ENCODE peak calls at places on chromosomes 12 and 14, in ten cellular contexts. A, Z, R, X, L, H, Y, M, I and U are unnamed samples.

GRCh38 chr12:124232654-124232987 is 62.3 kb upstream of the RFLNA start:
- DNase-seq in A (no peak), Z (no peak), R (peak; percentile 34), X (no peak), L (no peak), H (no peak), Y (no peak), M (no peak), I (no peak), U (no peak)

GRCh38 chr12:43349863-43350262 is 202.1 kb downstream of the ADAMTS20 start:
- DNase-seq in A (no peak), Z (peak; percentile 62), R (peak; percentile 28), X (peak; percentile 14), L (peak; percentile 43), H (no peak), Y (peak; percentile 20), M (no peak), I (peak; percentile 31), U (no peak)

GRCh38 chr14:55129428-55130193 is 559 bp downstream of the LGALS3 start:
- DNase-seq in A (peak; percentile 82), Z (peak; percentile 84), R (peak; percentile 75), X (peak; percentile 72), L (peak; percentile 59), H (no peak), Y (peak; percentile 47), M (no peak), I (peak; percentile 74), U (no peak)

GRCh38 chr12:64261813-64262212 is 39.7 kb upstream of the KICS2 start:
- DNase-seq in A (no peak), Z (no peak), R (no peak), X (no peak), L (no peak), H (no peak), Y (no peak), M (no peak), I (no peak), U (no peak)

GRCh38 chr14:64718762-64719161 is 14.5 kb downstream of the PLEKHG3 start:
- DNase-seq in A (peak; percentile 29), Z (no peak), R (no peak), X (no peak), L (no peak), H (no peak), Y (no peak), M (no peak), I (no peak), U (peak; percentile 70)

GRCh38 chr12:2856901-2857495 is at the start of gene TEX52:
- DNase-seq in A (no peak), Z (no peak), R (no peak), X (peak; percentile 57), L (no peak), H (no peak), Y (no peak), M (no peak), I (no peak), U (no peak)

GRCh38 chr14:24913746-24914145 is 136.2 kb downstream of the STXBP6 start:
- DNase-seq in A (no peak), Z (no peak), R (no peak), X (no peak), L (no peak), H (no peak), Y (no peak), M (no peak), I (no peak), U (no peak)

GRCh38 chr12:120832712-120833111 is 71.4 kb downstream of the SPPL3 start:
- DNase-seq in A (no peak), Z (no peak), R (no peak), X (no peak), L (no peak), H (no peak), Y (no peak), M (no peak), I (no peak), U (no peak)

GRCh38 chr14:66009104-66009503 is 477.1 kb upstream of the CCDC196 start:
- DNase-seq in A (no peak), Z (peak; percentile 55), R (peak; percentile 97), X (peak; percentile 79), L (peak; percentile 41), H (peak; percentile 46), Y (peak; percentile 83), M (no peak), I (peak; percentile 12), U (no peak)

GRCh38 chr12:108425238-108425795 is 86.2 kb upstream of the CMKLR1 start:
- DNase-seq in A (no peak), Z (no peak), R (peak; percentile 13), X (no peak), L (no peak), H (no peak), Y (no peak), M (no peak), I (no peak), U (no peak)

GRCh38 chr12:58888131-58888783 is 32.0 kb downstream of the LRIG3 start:
- DNase-seq in A (no peak), Z (no peak), R (peak; percentile 91), X (peak; percentile 12), L (peak; percentile 80), H (peak; percentile 49), Y (peak; percentile 92), M (no peak), I (peak; percentile 63), U (no peak)

DNA sequence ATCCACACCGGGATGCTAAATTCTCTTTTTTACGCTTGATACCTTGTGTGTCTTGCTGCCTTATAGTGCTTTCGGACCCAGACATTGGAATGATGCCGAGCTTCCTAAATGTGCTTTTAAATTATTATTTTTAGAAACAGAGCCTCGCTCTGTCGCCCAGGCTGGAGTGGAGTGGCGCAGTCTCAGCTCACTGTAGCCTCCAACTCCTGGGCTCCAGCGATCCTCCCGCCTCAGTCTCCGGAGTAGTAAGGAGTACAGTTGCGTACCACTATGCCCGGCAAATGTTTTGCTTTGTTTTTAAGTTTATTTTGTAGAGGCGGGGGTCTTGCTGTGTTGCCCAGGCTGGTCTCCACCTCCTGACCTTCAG is 489 bp upstream of the EML5 start:
- DNase-seq in A (no peak), Z (no peak), R (no peak), X (no peak), L (no peak), H (no peak), Y (no peak), M (no peak), I (no peak), U (peak; percentile 62)
- H3K4me3 ChIP-seq in A (peak overlapping the region; percentile 61), Z (peak overlapping the region; percentile 86), R (peak overlapping the region; percentile 56), X (peak overlapping the region; percentile 95), L (peak overlapping the region; percentile 74), H (peak overlapping the region; percentile 55), Y (peak overlapping the region; percentile 45), M (peak overlapping the region; percentile 54), I (peak overlapping the region; percentile 91), U (peak overlapping the region; percentile 71)

DNA sequence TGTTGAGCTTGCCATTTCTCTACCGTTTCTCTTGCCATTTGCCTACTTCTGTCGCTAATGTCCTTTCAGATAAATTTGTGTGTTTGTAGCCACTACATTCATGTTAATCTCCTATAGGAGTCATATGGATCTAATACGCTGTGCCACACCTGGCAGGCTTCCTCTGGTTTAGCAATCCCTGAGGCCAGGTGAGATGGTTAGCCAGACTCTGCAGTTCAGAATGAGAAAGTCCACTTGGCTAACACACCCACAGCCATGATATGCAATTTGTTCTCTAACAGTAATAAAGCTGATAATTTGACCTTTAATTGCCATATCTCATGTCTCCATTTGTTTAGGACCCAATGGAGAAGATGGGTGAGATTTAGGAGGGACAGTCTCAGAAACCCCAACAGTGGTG is 1261.6 kb upstream of the TMEM132C start:
- DNase-seq in A (no peak), Z (no peak), R (no peak), X (no peak), L (no peak), H (no peak), Y (no peak), M (no peak), I (no peak), U (no peak)
- H3K4me3 ChIP-seq in A (no peak overlapping the region), Z (no peak overlapping the region), R (no peak overlapping the region), X (no peak overlapping the region), L (no peak overlapping the region), H (no peak overlapping the region), Y (no peak overlapping the region), M (no peak overlapping the region), I (no peak overlapping the region), U (no peak overlapping the region)

DNA sequence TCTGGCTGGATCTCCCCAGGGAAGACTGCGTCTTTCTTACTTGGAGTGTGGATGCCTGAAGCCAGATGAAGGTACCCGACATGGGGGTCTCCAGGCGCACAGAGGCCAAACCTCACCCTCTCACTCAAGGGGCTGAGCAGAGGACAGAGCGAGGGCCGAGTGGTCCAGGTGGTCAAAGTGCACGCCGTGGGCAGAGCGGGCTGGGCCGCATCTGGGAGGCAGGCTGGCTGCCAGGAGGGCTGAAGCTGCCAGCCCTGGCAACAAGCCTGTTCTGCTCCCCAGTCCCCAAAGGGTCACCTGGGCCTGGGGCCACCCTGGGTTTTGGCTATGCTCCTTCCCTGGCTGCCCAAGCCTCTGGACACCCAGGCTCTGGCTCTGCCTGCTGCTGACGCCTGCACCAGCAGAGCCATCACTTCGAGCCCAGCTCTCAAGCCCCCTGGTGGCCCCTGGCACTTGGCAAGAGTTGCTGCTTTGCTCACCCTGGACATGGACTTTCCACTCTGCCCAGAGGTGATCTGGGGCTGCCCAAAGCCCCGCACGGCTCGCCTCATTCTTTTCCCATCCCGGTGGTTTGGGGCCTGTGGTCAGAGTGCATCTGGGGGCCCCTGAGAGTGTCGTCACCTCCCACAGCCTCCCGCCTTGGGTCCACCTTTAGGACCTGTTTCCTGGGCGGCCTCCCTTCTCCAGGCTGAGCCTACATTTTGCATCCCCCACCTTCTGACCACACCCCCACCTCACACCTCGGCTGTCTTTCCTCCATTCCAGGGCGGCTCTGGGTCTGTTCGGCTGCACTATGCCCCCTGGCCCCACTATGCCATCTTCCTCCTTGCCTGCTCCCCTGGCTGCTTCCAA is 2.8 kb downstream of the ADSS1 start:
- DNase-seq in A (no peak), Z (no peak), R (no peak), X (no peak), L (no peak), H (no peak), Y (no peak), M (no peak), I (no peak), U (no peak)
- H3K4me3 ChIP-seq in A (no peak overlapping the region), Z (no peak overlapping the region), R (no peak overlapping the region), X (no peak overlapping the region), L (no peak overlapping the region), H (no peak overlapping the region), Y (no peak overlapping the region), M (no peak overlapping the region), I (no peak overlapping the region), U (no peak overlapping the region)

GRCh38 chr12:97941686-97942354 is 479.2 kb downstream of the RMST start:
- DNase-seq in A (no peak), Z (peak; percentile 10), R (no peak), X (peak; percentile 16), L (no peak), H (no peak), Y (peak; percentile 22), M (no peak), I (no peak), U (no peak)

GRCh38 chr12:97940105-97940504 is 477.5 kb downstream of the RMST start:
- DNase-seq in A (no peak), Z (no peak), R (no peak), X (no peak), L (no peak), H (no peak), Y (no peak), M (no peak), I (no peak), U (no peak)

GRCh38 chr12:97940629-97941028 is 478.0 kb downstream of the RMST start:
- DNase-seq in A (no peak), Z (no peak), R (peak; percentile 5), X (no peak), L (no peak), H (no peak), Y (peak; percentile 12), M (no peak), I (no peak), U (no peak)

GRCh38 chr12:97944576-97944975 is 482.0 kb downstream of the RMST start:
- DNase-seq in A (no peak), Z (no peak), R (no peak), X (no peak), L (no peak), H (no peak), Y (peak; percentile 78), M (no peak), I (no peak), U (no peak)

GRCh38 chr12:97943359-97943758 is 480.8 kb downstream of the RMST start:
- DNase-seq in A (no peak), Z (peak; percentile 13), R (no peak), X (no peak), L (peak; percentile 28), H (no peak), Y (peak; percentile 17), M (no peak), I (no peak), U (no peak)
- H3K4me3 ChIP-seq in A (no peak overlapping the region), Z (no peak overlapping the region), R (no peak overlapping the region), X (no peak overlapping the region), L (no peak overlapping the region), H (no peak overlapping the region), Y (no peak overlapping the region), M (no peak overlapping the region), I (no peak overlapping the region), U (no peak overlapping the region)